ENCODE peak calls at places on chromosomes 6 and 20, in nine cellular contexts. S is fibroblast of lung; K is HTR-8/SVneo; J is stimulated activated effector memory CD8-positive, alpha-beta T cell treated with anti-CD3 and anti-CD28 coated beads, Interleukin-12 subunit alpha, Interleukin-12 subunit beta, amount 100 ng/mL, for 72 hours; T is midbrain; I is activated CD8-positive, alpha-beta T cell treated with anti-CD3 and anti-CD28 coated beads, Interleukin-2, amount 10 ng/mL, durations not matched to agents 7 days and 5 days; L is C1 segment of cervical spinal cord; P is mucosa of descending colon; X is nucleus accumbens. O is an unnamed sample.

GRCh38 chr6:23696946-23697345 is 429.1 kb upstream of the NRSN1 start:
- DNase-seq in S (no peak), K (no peak), J (no peak), T (no peak), I (no peak), L (no peak), P (no peak), X (no peak), O (no peak)

GRCh38 chr6:35168461-35168861 is 27.3 kb upstream of the TCP11 start:
- DNase-seq in S (no peak), K (no peak), J (no peak), T (no peak), I (no peak), L (no peak), P (no peak), X (no peak), O (no peak)

GRCh38 chr6:159693894-159694545 is 979 bp upstream of the SOD2 start:
- DNase-seq in S (no peak), K (peak), J (no peak), T (no peak), I (peak), L (no peak), P (no peak), X (no peak), O (no peak)

GRCh38 chr6:29227235-29227634 is 56.5 kb downstream of the OR2J2 start:
- DNase-seq in S (no peak), K (no peak), J (no peak), T (no peak), I (no peak), L (no peak), P (no peak), X (no peak), O (no peak)

GRCh38 chr6:42831237-42831636 is 48.2 kb upstream of the RPL7L1 start:
- DNase-seq in S (no peak), K (no peak), J (no peak), T (no peak), I (no peak), L (no peak), P (no peak), X (no peak), O (no peak)

GRCh38 chr6:25341923-25342619 is 62.9 kb downstream of the CARMIL1 start:
- DNase-seq in S (no peak), K (no peak), J (no peak), T (no peak), I (no peak), L (no peak), P (no peak), X (no peak), O (no peak)

GRCh38 chr6:157064502-157064901 is 258.8 kb downstream of the TMEM242 start:
- DNase-seq in S (no peak), K (no peak), J (no peak), T (no peak), I (no peak), L (no peak), P (no peak), X (no peak), O (no peak)

GRCh38 chr6:5751525-5752252 is 255.0 kb downstream of the NRN1 start:
- DNase-seq in S (no peak), K (no peak), J (no peak), T (no peak), I (no peak), L (no peak), P (no peak), X (no peak), O (no peak)

GRCh38 chr20:23244207-23244915 is 106.2 kb upstream of the NXT1 start:
- DNase-seq in S (peak), K (no peak), J (no peak), T (no peak), I (no peak), L (no peak), P (no peak), X (no peak), O (no peak)

GRCh38 chr6:84137989-84138575 is 89.4 kb downstream of the CEP162 start:
- DNase-seq in S (no peak), K (no peak), J (no peak), T (no peak), I (no peak), L (no peak), P (no peak), X (no peak), O (no peak)

GRCh38 chr6:56720882-56721281 is 78.2 kb upstream of the DST start:
- DNase-seq in S (no peak), K (no peak), J (no peak), T (no peak), I (no peak), L (no peak), P (no peak), X (no peak), O (no peak)

GRCh38 chr6:150146436-150146835 is 3.6 kb downstream of the PPP1R14C start:
- DNase-seq in S (no peak), K (no peak), J (no peak), T (no peak), I (no peak), L (no peak), P (no peak), X (no peak), O (no peak)

GRCh38 chr6:2687456-2687855 is 63.3 kb downstream of the MYLK4 start:
- DNase-seq in S (no peak), K (no peak), J (no peak), T (no peak), I (no peak), L (no peak), P (no peak), X (no peak), O (no peak)

GRCh38 chr6:23277521-23278227 is 708.3 kb downstream of the HDGFL1 start:
- DNase-seq in S (no peak), K (no peak), J (no peak), T (no peak), I (no peak), L (no peak), P (no peak), X (no peak), O (no peak)

GRCh38 chr6:37088897-37089296 is 81.1 kb upstream of the PIM1 start:
- DNase-seq in S (peak), K (no peak), J (no peak), T (no peak), I (no peak), L (no peak), P (no peak), X (no peak), O (no peak)

GRCh38 chr6:73985891-73986290 is 289.9 kb downstream of the CD109 start:
- DNase-seq in S (peak), K (no peak), J (no peak), T (no peak), I (no peak), L (no peak), P (no peak), X (no peak), O (no peak)

O was measured in caudate nucleus.